ENCODE peak calls at places on chromosomes 12 and 14, in ten cellular contexts. X, Y, W, H, F, O, T, A, N and D are unnamed samples.

GRCh38 chr12:3178671-3179413 is 101.7 kb downstream of the TSPAN9 start:
- DNase-seq in O (no peak), A (no peak), X (no peak), N (no peak), Y (no peak), W (no peak), T (no peak), F (no peak), H (no peak), D (no peak)

GRCh38 chr12:122856999-122857671 is 21.9 kb downstream of the HIP1R start:
- DNase-seq in N (peak; percentile 36), T (no peak), F (no peak), X (no peak), A (no peak), W (no peak), H (no peak), Y (no peak), O (no peak), D (peak; percentile 53)

GRCh38 chr14:51846631-51847488 is 13.6 kb upstream of the GNG2 start:
- DNase-seq in X (no peak), A (peak; percentile 41), O (peak; percentile 99), F (peak; percentile 93), W (no peak), H (no peak), N (no peak), Y (peak; percentile 51), T (peak; percentile 63), D (no peak)

GRCh38 chr12:67436230-67436629 is 167.1 kb downstream of the CAND1 start:
- DNase-seq in O (no peak), N (no peak), W (no peak), F (no peak), H (no peak), T (no peak), X (no peak), A (no peak), Y (no peak), D (no peak)

GRCh38 chr12:41882144-41882805 is 262.4 kb downstream of the GXYLT1 start:
- DNase-seq in F (no peak), H (no peak), T (no peak), N (no peak), A (no peak), Y (no peak), O (no peak), X (no peak), W (no peak), D (no peak)

GRCh38 chr14:69876848-69877306 is 2.3 kb upstream of the SMOC1 start:
- DNase-seq in O (no peak), X (no peak), A (peak; percentile 23), Y (no peak), N (no peak), H (no peak), W (no peak), F (no peak), T (no peak), D (no peak)

GRCh38 chr12:124369055-124369900 is 74.4 kb downstream of the RFLNA start:
- DNase-seq in W (peak; percentile 86), T (peak; percentile 95), O (no peak), N (peak; percentile 84), H (no peak), Y (peak; percentile 34), F (no peak), X (peak; percentile 95), A (peak; percentile 81), D (peak; percentile 98)

GRCh38 chr14:69882086-69882864 is 3.1 kb downstream of the SMOC1 start:
- DNase-seq in W (no peak), O (no peak), A (no peak), X (no peak), H (no peak), Y (no peak), F (no peak), T (no peak), N (no peak), D (peak; percentile 28)

GRCh38 chr14:61661471-61661988 is 33.8 kb upstream of the HIF1A start:
- DNase-seq in A (no peak), T (no peak), Y (no peak), H (no peak), F (no peak), O (no peak), X (no peak), W (no peak), N (no peak), D (no peak)

GRCh38 chr14:57293851-57294837 is 25.4 kb downstream of the AP5M1 start:
- DNase-seq in W (no peak), F (no peak), T (peak; percentile 12), O (no peak), Y (peak; percentile 54), X (no peak), A (no peak), N (no peak), H (no peak), D (peak; percentile 39)

GRCh38 chr14:23984891-23985607 is 3.7 kb upstream of the DHRS4L2 start:
- DNase-seq in O (peak; percentile 11), W (no peak), Y (no peak), X (no peak), F (no peak), H (no peak), N (no peak), T (peak; percentile 83), A (no peak), D (peak; percentile 95)

GRCh38 chr12:128794661-128795529 is 28.9 kb downstream of the SLC15A4 start:
- DNase-seq in T (no peak), N (no peak), Y (no peak), H (no peak), W (no peak), X (no peak), O (no peak), A (no peak), F (no peak), D (no peak)

GRCh38 chr12:54201001-54201794 is 12.4 kb upstream of the SMUG1 start:
- DNase-seq in W (no peak), X (peak; percentile 83), O (peak; percentile 79), N (no peak), A (peak; percentile 27), H (peak; percentile 85), F (peak; percentile 28), Y (peak; percentile 80), T (peak; percentile 90), D (no peak)

GRCh38 chr12:56596815-56597214 is 33.3 kb downstream of the BAZ2A start:
- DNase-seq in X (no peak), T (no peak), Y (no peak), A (no peak), O (no peak), N (no peak), H (no peak), F (no peak), W (no peak), D (no peak)

GRCh38 chr12:57111046-57111698 is at the start of gene STAT6:
- DNase-seq in N (no peak), A (peak; percentile 86), X (peak; percentile 79), T (peak; percentile 76), Y (peak; percentile 91), H (no peak), F (no peak), O (peak; percentile 95), W (no peak), D (peak; percentile 91)

GRCh38 chr12:7079826-7080125 is 12.5 kb downstream of the C1R start:
- DNase-seq in W (no peak), Y (no peak), N (no peak), O (no peak), X (no peak), T (no peak), H (no peak), F (no peak), A (no peak), D (peak; percentile 71)

GRCh38 chr12:64837427-64837826 is 13.0 kb downstream of the TBC1D30 start:
- DNase-seq in O (no peak), T (no peak), H (no peak), X (no peak), W (no peak), A (no peak), N (no peak), Y (no peak), F (no peak), D (no peak)

GRCh38 chr12:103801709-103802585 is 39.1 kb downstream of the NT5DC3 start:
- DNase-seq in A (peak; percentile 80), N (no peak), W (no peak), H (no peak), Y (no peak), T (no peak), O (peak; percentile 65), F (no peak), X (no peak), D (peak; percentile 52)

GRCh38 chr12:32893458-32893857 is 3.1 kb downstream of the PKP2 start:
- DNase-seq in W (no peak), T (no peak), H (no peak), A (no peak), X (no peak), Y (no peak), F (no peak), N (no peak), O (no peak), D (no peak)

GRCh38 chr12:102811125-102811737 is 105.8 kb downstream of the PAH start:
- DNase-seq in N (no peak), W (no peak), X (no peak), F (peak; percentile 65), A (no peak), T (no peak), O (peak; percentile 48), H (no peak), Y (peak; percentile 27), D (no peak)

GRCh38 chr14:60222820-60223219 is 26.2 kb upstream of the PPM1A start:
- DNase-seq in N (peak; percentile 33), W (peak; percentile 22), O (no peak), H (no peak), T (peak; percentile 18), Y (no peak), A (peak; percentile 94), F (no peak), X (peak; percentile 61), D (no peak)

GRCh38 chr12:119225454-119225853 is 46.7 kb downstream of the HSPB8 start:
- DNase-seq in F (no peak), T (no peak), W (no peak), N (no peak), H (no peak), A (no peak), X (no peak), Y (no peak), O (no peak), D (no peak)

GRCh38 chr14:91114079-91115065 is 499 bp downstream of the DGLUCY start:
- DNase-seq in X (peak; percentile 81), H (peak; percentile 84), N (peak; percentile 52), O (peak; percentile 94), Y (peak; percentile 86), F (peak; percentile 53), W (peak; percentile 78), T (peak; percentile 56), A (peak; percentile 68), D (peak; percentile 65)

GRCh38 chr14:24251880-24252288 is 9.5 kb upstream of the TINF2 start:
- DNase-seq in X (peak; percentile 11), O (no peak), H (no peak), F (no peak), A (no peak), T (peak; percentile 63), N (no peak), Y (no peak), W (no peak), D (peak; percentile 39)